ENCODE peak calls at places on chromosomes 1 and 21, in five cellular contexts. F is dorsolateral prefrontal cortex, Q is B cell, S is ovary, H is foreskin fibroblast. J is an unnamed sample.

GRCh38 chr1:10866314-10867091 is 70.1 kb upstream of the CASZ1 start:
- DNase-seq in F (no peak), Q (no peak), S (no peak), H (peak), J (no peak)

GRCh38 chr1:178503849-178504248 is 7.1 kb upstream of the CLEC20A start:
- DNase-seq in F (no peak), Q (no peak), S (no peak), H (no peak), J (no peak)

GRCh38 chr1:46487818-46488218 is 1.8 kb upstream of the DMBX1 start:
- DNase-seq in F (no peak), Q (no peak), S (no peak), H (no peak), J (no peak)

GRCh38 chr1:100769906-100770646 is 50.5 kb downstream of the VCAM1 start:
- DNase-seq in F (no peak), Q (no peak), S (no peak), H (no peak), J (no peak)

GRCh38 chr1:154772056-154772455 is 98.0 kb downstream of the KCNN3 start:
- DNase-seq in F (no peak), Q (no peak), S (no peak), H (no peak), J (peak)

GRCh38 chr1:151013518-151013917 is 5.3 kb downstream of the PRUNE1 start:
- DNase-seq in F (no peak), Q (no peak), S (no peak), H (no peak), J (no peak)

GRCh38 chr21:27464643-27465042 is 497.8 kb upstream of the ADAMTS5 start:
- DNase-seq in F (no peak), Q (no peak), S (no peak), H (no peak), J (no peak)

GRCh38 chr1:184664042-184664659 is 90.5 kb downstream of the EDEM3 start:
- DNase-seq in F (peak), Q (no peak), S (peak), H (peak), J (peak)

GRCh38 chr1:207830788-207831187 is 78.9 kb downstream of the CD46 start:
- DNase-seq in F (no peak), Q (no peak), S (peak), H (no peak), J (no peak)

DNA sequence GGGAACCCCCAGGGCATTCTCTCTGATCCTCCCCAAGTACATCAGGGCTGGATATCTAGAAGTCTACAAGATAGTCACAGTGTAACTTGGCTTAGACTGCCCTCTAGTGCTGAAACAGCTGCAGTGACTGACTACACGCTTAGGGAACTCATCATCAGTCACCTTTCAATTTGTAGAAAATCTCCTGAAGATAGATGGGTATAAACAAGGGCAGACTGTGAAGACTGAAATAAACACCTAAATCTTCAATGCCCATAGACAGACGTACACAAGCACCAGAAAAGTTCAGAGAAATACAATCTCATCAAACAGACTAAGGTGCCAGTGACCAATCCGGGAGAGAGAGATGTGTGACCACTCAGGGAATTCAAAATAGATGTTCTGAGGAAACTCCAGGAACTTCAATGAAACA is 46.6 kb downstream of the PACC1 start:
- DNase-seq in F (no peak), Q (peak), S (no peak), H (peak), J (no peak)
- TF ChIP-seq CTCF in F (peak), Q (peak), S (no peak), H (peak), J (peak)

GRCh38 chr1:3003941-3004270 is 17.4 kb upstream of the ACTRT2 start:
- DNase-seq in F (peak), Q (no peak), S (no peak), H (no peak), J (no peak)

GRCh38 chr1:3003039-3003940 is 18.0 kb upstream of the ACTRT2 start:
- DNase-seq in F (peak), Q (no peak), S (no peak), H (no peak), J (no peak)

GRCh38 chr1:3007298-3008147 is 13.7 kb upstream of the ACTRT2 start:
- DNase-seq in F (peak), Q (no peak), S (no peak), H (no peak), J (no peak)

GRCh38 chr1:3004285-3005205 is 16.7 kb upstream of the ACTRT2 start:
- DNase-seq in F (peak), Q (no peak), S (no peak), H (no peak), J (no peak)

GRCh38 chr1:3005771-3006170 is 15.5 kb upstream of the ACTRT2 start:
- DNase-seq in F (peak), Q (no peak), S (no peak), H (no peak), J (no peak)
- TF ChIP-seq CTCF in F (no peak), Q (no peak), S (no peak), H (no peak), J (no peak)

DNA sequence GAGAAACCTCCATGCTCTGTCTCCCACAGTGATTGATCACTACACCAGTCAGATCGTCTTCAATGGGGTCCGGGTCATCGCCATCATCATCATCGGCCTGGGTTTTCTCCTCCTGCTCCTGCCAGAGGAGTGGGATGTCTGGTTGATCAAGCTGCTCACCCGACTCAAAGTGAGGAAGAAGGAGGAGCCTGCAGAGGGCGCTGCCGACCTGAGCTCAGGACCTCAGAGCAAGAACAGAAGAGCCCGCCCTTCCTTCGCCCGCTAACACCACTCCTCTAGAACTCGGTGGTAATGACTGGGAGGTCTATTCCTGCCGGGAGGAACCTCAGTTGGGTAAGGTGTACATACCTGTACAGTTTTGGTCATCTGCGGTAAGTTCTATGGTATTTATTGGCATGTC is 50.3 kb upstream of the COA6 start:
- DNase-seq in F (no peak), Q (no peak), S (no peak), H (no peak), J (peak)
- TF ChIP-seq CTCF in F (no peak), Q (peak), S (no peak), H (no peak), J (peak)

GRCh38 chr1:40449684-40450490 is at the start of gene ZFP69B:
- DNase-seq in F (peak), Q (peak), S (peak), H (peak), J (peak)
- TF ChIP-seq CTCF in F (peak), Q (no peak), S (no peak), H (no peak), J (no peak)

DNA sequence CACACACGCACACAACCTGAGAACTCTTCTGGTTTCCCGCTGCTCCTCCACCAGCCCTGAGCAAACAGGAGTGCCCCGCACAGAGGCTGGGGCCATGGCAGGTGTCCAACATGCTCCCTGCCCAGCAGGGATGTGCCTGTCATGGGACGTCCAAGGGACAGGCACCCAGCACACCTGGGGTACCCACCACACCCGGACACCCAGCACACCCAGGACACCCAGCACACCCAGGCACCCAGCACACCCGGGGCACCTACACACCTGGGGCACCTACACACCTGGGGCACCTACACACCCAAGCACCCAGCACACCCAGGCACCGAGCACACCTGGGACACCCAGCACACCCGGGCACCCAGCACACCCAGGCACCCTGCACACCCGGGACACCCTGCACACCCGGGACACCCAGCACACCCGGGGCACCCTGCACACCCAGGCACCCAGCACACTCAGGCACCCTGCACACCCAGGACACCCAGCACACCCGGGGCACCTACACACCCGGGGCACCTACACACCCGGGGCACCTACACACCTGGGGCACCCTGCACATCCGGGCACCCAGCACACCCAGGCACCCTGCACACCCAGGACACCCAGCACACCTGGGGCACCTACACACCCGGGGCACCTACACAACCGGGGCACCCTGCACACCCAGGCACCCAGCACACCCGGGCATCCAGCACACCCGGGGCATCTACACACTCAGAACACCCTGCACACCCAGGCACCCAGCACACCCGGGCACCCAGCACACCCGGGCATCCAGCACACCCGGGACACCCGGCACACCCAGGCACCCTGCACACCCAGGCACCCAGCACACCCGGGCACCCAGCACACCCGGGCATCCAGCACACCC is 37.9 kb downstream of the UBE2G2 start:
- DNase-seq in F (no peak), Q (no peak), S (no peak), H (no peak), J (no peak)
- TF ChIP-seq CTCF in F (no peak), Q (no peak), S (no peak), H (no peak), J (no peak)

GRCh38 chr1:13228343-13228781 is 2.4 kb upstream of the PRAMEF18 start:
- DNase-seq in F (no peak), Q (peak), S (no peak), H (no peak), J (no peak)
- TF ChIP-seq CTCF in F (peak), Q (peak), S (no peak), H (no peak), J (peak)

GRCh38 chr1:35112668-35113067 is 33.5 kb downstream of the ZMYM1 start:
- DNase-seq in F (no peak), Q (no peak), S (no peak), H (no peak), J (no peak)
- TF ChIP-seq CTCF in F (no peak), Q (no peak), S (no peak), H (peak), J (no peak)

GRCh38 chr21:33308586-33309490 is 15.9 kb upstream of the IFNAR1 start:
- DNase-seq in F (no peak), Q (no peak), S (no peak), H (peak), J (no peak)
- TF ChIP-seq CTCF in F (no peak), Q (no peak), S (no peak), H (no peak), J (no peak)

GRCh38 chr1:113388621-113389355 is 1.5 kb upstream of the MAGI3 start:
- DNase-seq in F (no peak), Q (no peak), S (no peak), H (no peak), J (no peak)
- TF ChIP-seq CTCF in F (no peak), Q (no peak), S (no peak), H (no peak), J (no peak)

DNA sequence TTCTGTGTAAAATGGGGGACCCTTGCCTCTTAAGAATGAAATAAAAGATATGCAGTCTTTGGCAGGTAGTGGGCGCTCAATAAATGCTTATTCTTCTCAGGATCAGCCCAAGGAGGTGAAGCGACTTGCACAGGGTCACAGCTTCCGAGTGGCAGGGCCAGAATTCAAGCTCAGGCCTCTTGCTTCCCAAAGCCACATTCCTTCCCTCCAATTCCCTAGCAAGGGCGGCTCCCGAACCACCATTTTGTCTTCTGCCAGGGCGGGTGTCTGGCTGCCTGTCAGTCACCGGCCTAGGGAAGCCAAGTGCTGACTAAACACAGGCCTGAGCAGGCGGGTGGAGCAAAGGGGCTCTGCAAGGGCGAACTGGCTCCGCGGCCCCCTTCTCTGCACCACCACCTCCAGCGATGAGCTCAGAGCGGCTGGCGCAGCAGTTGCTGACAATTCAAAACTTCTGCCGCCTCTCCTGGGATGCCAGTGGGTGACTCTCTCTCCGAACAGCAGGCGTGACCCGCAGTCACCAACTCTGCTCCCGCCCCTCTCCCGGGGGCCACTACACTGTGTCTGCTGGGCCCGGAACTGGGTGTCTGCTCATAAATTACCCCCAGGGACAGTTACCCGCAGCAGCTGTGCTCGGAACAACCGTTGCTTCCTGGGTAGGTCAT is 10.8 kb downstream of the GPR3 start:
- DNase-seq in F (no peak), Q (peak), S (peak), H (peak), J (no peak)
- TF ChIP-seq CTCF in F (no peak), Q (peak), S (no peak), H (peak), J (no peak)